ENCODE peak calls at places on chromosome 20, in six cellular contexts. One of them, this sample, is unnamed.

GRCh38 chr20:31642837-31643236 is 5.1 kb downstream of the COX4I2 start:
- DNase-seq in stimulated activated CD8-positive, alpha-beta memory T cell treated with anti-CD3 and anti-CD28 coated beads, Interleukin-7, amount 100 ng/mL, for 4 hours: no peak
- DNase-seq in activated T-cell treated with anti-CD3 and anti-CD28 coated beads for 4 hours: no peak
- DNase-seq in GM13976: no peak
- DNase-seq in RPMI8226: no peak
- DNase-seq in non-pigmented ciliary epithelial cell: no peak
- DNase-seq in this sample: no peak

GRCh38 chr20:59948828-59949720 is 8.9 kb downstream of the FAM217B start:
- DNase-seq in stimulated activated CD8-positive, alpha-beta memory T cell treated with anti-CD3 and anti-CD28 coated beads, Interleukin-7, amount 100 ng/mL, for 4 hours: no peak
- DNase-seq in activated T-cell treated with anti-CD3 and anti-CD28 coated beads for 4 hours: peak; percentile 23
- DNase-seq in GM13976: peak; percentile 32
- DNase-seq in RPMI8226: peak; percentile 63
- DNase-seq in non-pigmented ciliary epithelial cell: peak; percentile 20
- DNase-seq in this sample: no peak

GRCh38 chr20:48458601-48459385 is 369.0 kb downstream of the PREX1 start:
- DNase-seq in stimulated activated CD8-positive, alpha-beta memory T cell treated with anti-CD3 and anti-CD28 coated beads, Interleukin-7, amount 100 ng/mL, for 4 hours: no peak
- DNase-seq in activated T-cell treated with anti-CD3 and anti-CD28 coated beads for 4 hours: no peak
- DNase-seq in GM13976: no peak
- DNase-seq in RPMI8226: no peak
- DNase-seq in non-pigmented ciliary epithelial cell: no peak
- DNase-seq in this sample: no peak

GRCh38 chr20:17227669-17228623 is 1.1 kb downstream of the PCSK2 start:
- DNase-seq in stimulated activated CD8-positive, alpha-beta memory T cell treated with anti-CD3 and anti-CD28 coated beads, Interleukin-7, amount 100 ng/mL, for 4 hours: no peak
- DNase-seq in activated T-cell treated with anti-CD3 and anti-CD28 coated beads for 4 hours: no peak
- DNase-seq in GM13976: peak; percentile 13
- DNase-seq in RPMI8226: no peak
- DNase-seq in non-pigmented ciliary epithelial cell: no peak
- DNase-seq in this sample: no peak

GRCh38 chr20:8212286-8212685 is 80.2 kb downstream of the PLCB1 start:
- DNase-seq in stimulated activated CD8-positive, alpha-beta memory T cell treated with anti-CD3 and anti-CD28 coated beads, Interleukin-7, amount 100 ng/mL, for 4 hours: no peak
- DNase-seq in activated T-cell treated with anti-CD3 and anti-CD28 coated beads for 4 hours: no peak
- DNase-seq in GM13976: no peak
- DNase-seq in RPMI8226: no peak
- DNase-seq in non-pigmented ciliary epithelial cell: no peak
- DNase-seq in this sample: peak; percentile 7

GRCh38 chr20:58436868-58437645 is 48.0 kb downstream of the VAPB start:
- DNase-seq in stimulated activated CD8-positive, alpha-beta memory T cell treated with anti-CD3 and anti-CD28 coated beads, Interleukin-7, amount 100 ng/mL, for 4 hours: no peak
- DNase-seq in activated T-cell treated with anti-CD3 and anti-CD28 coated beads for 4 hours: no peak
- DNase-seq in GM13976: no peak
- DNase-seq in RPMI8226: no peak
- DNase-seq in non-pigmented ciliary epithelial cell: no peak
- DNase-seq in this sample: no peak

GRCh38 chr20:48735112-48735511 is 92.7 kb downstream of the PREX1 start:
- DNase-seq in stimulated activated CD8-positive, alpha-beta memory T cell treated with anti-CD3 and anti-CD28 coated beads, Interleukin-7, amount 100 ng/mL, for 4 hours: no peak
- DNase-seq in activated T-cell treated with anti-CD3 and anti-CD28 coated beads for 4 hours: no peak
- DNase-seq in GM13976: no peak
- DNase-seq in RPMI8226: no peak
- DNase-seq in non-pigmented ciliary epithelial cell: no peak
- DNase-seq in this sample: no peak

GRCh38 chr20:59382907-59383306 is 82.5 kb downstream of the EDN3 start:
- DNase-seq in stimulated activated CD8-positive, alpha-beta memory T cell treated with anti-CD3 and anti-CD28 coated beads, Interleukin-7, amount 100 ng/mL, for 4 hours: no peak
- DNase-seq in activated T-cell treated with anti-CD3 and anti-CD28 coated beads for 4 hours: no peak
- DNase-seq in GM13976: no peak
- DNase-seq in RPMI8226: peak; percentile 26
- DNase-seq in non-pigmented ciliary epithelial cell: no peak
- DNase-seq in this sample: no peak

GRCh38 chr20:3890999-3891929 is 2.1 kb downstream of the PANK2 start:
- DNase-seq in stimulated activated CD8-positive, alpha-beta memory T cell treated with anti-CD3 and anti-CD28 coated beads, Interleukin-7, amount 100 ng/mL, for 4 hours: no peak
- DNase-seq in activated T-cell treated with anti-CD3 and anti-CD28 coated beads for 4 hours: no peak
- DNase-seq in GM13976: no peak
- DNase-seq in RPMI8226: no peak
- DNase-seq in non-pigmented ciliary epithelial cell: no peak
- DNase-seq in this sample: peak; percentile 28

GRCh38 chr20:41386502-41387427 is 20.1 kb upstream of the EMILIN3 start:
- DNase-seq in stimulated activated CD8-positive, alpha-beta memory T cell treated with anti-CD3 and anti-CD28 coated beads, Interleukin-7, amount 100 ng/mL, for 4 hours: no peak
- DNase-seq in activated T-cell treated with anti-CD3 and anti-CD28 coated beads for 4 hours: no peak
- DNase-seq in GM13976: no peak
- DNase-seq in RPMI8226: no peak
- DNase-seq in non-pigmented ciliary epithelial cell: no peak
- DNase-seq in this sample: no peak

GRCh38 chr20:34024733-34025351 is 31.1 kb downstream of the RALY start:
- DNase-seq in stimulated activated CD8-positive, alpha-beta memory T cell treated with anti-CD3 and anti-CD28 coated beads, Interleukin-7, amount 100 ng/mL, for 4 hours: no peak
- DNase-seq in activated T-cell treated with anti-CD3 and anti-CD28 coated beads for 4 hours: no peak
- DNase-seq in GM13976: no peak
- DNase-seq in RPMI8226: peak; percentile 51
- DNase-seq in non-pigmented ciliary epithelial cell: no peak
- DNase-seq in this sample: no peak

GRCh38 chr20:34037121-34037520 is 43.4 kb downstream of the RALY start:
- DNase-seq in stimulated activated CD8-positive, alpha-beta memory T cell treated with anti-CD3 and anti-CD28 coated beads, Interleukin-7, amount 100 ng/mL, for 4 hours: peak; percentile 41
- DNase-seq in activated T-cell treated with anti-CD3 and anti-CD28 coated beads for 4 hours: peak; percentile 54
- DNase-seq in GM13976: no peak
- DNase-seq in RPMI8226: no peak
- DNase-seq in non-pigmented ciliary epithelial cell: no peak
- DNase-seq in this sample: peak; percentile 32